ENCODE peak calls at places on chromosomes 1 and 21, in six cellular contexts. M is activated CD4-positive, alpha-beta T cell treated with anti-CD3 and anti-CD28 coated beads for 24 hours; Y is BJ; C is activated naive CD4-positive, alpha-beta T cell treated with anti-CD3 and anti-CD28 coated beads for 36 hours; X is fibroblast of lung; D is pulmonary artery endothelial cell. I is an unnamed sample.

GRCh38 chr1:244273262-244273844 is 178.4 kb downstream of the ADSS2 start:
- DNase-seq in Y (no peak), C (no peak), M (no peak), X (no peak), D (no peak), I (no peak)

GRCh38 chr1:53478186-53478585 is 19.0 kb downstream of the DMRTB1 start:
- DNase-seq in X (no peak), D (no peak), M (no peak), C (no peak), Y (no peak), I (no peak)

GRCh38 chr21:28640326-28640725 is 352.4 kb downstream of the LTN1 start:
- DNase-seq in D (no peak), C (no peak), M (no peak), Y (no peak), X (no peak), I (no peak)

GRCh38 chr1:185813401-185813979 is 79.3 kb downstream of the HMCN1 start:
- DNase-seq in X (peak; percentile 56), Y (no peak), D (peak; percentile 40), C (peak; percentile 19), M (no peak), I (peak; percentile 20)

GRCh38 chr1:152928671-152929070 is 18.3 kb upstream of the SPRR5 start:
- DNase-seq in D (no peak), M (no peak), Y (no peak), X (no peak), C (no peak), I (no peak)

GRCh38 chr21:32096411-32096810 is 182.4 kb downstream of the MIS18A start:
- DNase-seq in D (no peak), C (peak; percentile 11), Y (no peak), X (no peak), M (no peak), I (peak; percentile 14)

GRCh38 chr1:19384113-19384512 is 72.0 kb downstream of the SLC66A1 start:
- DNase-seq in Y (no peak), C (no peak), M (no peak), D (no peak), X (peak; percentile 41), I (no peak)

GRCh38 chr1:150562384-150563339 is 13.5 kb downstream of the ADAMTSL4 start:
- DNase-seq in M (peak; percentile 73), X (no peak), C (peak; percentile 98), D (no peak), Y (no peak), I (peak; percentile 97)

GRCh38 chr1:181482521-181483083 is 715 bp upstream of the CACNA1E start:
- DNase-seq in C (peak; percentile 65), D (no peak), Y (no peak), X (peak; percentile 20), M (peak; percentile 42), I (peak; percentile 60)

GRCh38 chr1:2555634-2556276 is 416 bp upstream of the TNFRSF14 start:
- DNase-seq in D (no peak), Y (no peak), X (no peak), M (peak; percentile 64), C (peak; percentile 91), I (peak; percentile 96)